ENCODE peak calls at places on chromosome 5, in eight cellular contexts. P is omental fat pad, O is fibroblast of pulmonary artery, H is GM12864, X is body of pancreas, B is astrocyte, U is dorsolateral prefrontal cortex, V is neural crest cell. L is an unnamed sample.

GRCh38 chr5:149053027-149053705 is 9.7 kb downstream of the SH3TC2 start:
- DNase-seq in H (no peak), U (no peak), V (no peak), B (peak), P (no peak), O (no peak), X (no peak), L (no peak)

GRCh38 chr5:133404724-133405123 is 207.6 kb downstream of the FSTL4 start:
- DNase-seq in X (no peak), U (no peak), O (no peak), V (no peak), P (no peak), B (peak), H (no peak), L (no peak)

GRCh38 chr5:155418960-155419579 is 405.5 kb downstream of the KIF4B start:
- DNase-seq in P (no peak), O (no peak), B (no peak), U (no peak), V (no peak), H (no peak), X (no peak), L (no peak)

GRCh38 chr5:56950626-56951130 is 1.2 kb downstream of the MIER3 start:
- DNase-seq in U (peak), P (peak), V (peak), B (peak), H (peak), X (peak), O (peak), L (no peak)

GRCh38 chr5:107814183-107814582 is 143.4 kb upstream of the EFNA5 start:
- DNase-seq in O (no peak), X (no peak), U (no peak), V (no peak), B (no peak), H (no peak), P (no peak), L (no peak)

GRCh38 chr5:176797456-176798093 is 12.8 kb upstream of the UNC5A start:
- DNase-seq in O (no peak), V (no peak), P (no peak), U (no peak), X (no peak), H (no peak), B (no peak), L (no peak)

GRCh38 chr5:133398646-133399081 is 213.7 kb downstream of the FSTL4 start:
- DNase-seq in B (no peak), H (no peak), V (no peak), P (no peak), U (no peak), O (no peak), X (no peak), L (no peak)

GRCh38 chr5:164153469-164154172 is 648.2 kb downstream of the MAT2B start:
- DNase-seq in O (peak), X (no peak), V (no peak), U (no peak), B (peak), P (no peak), H (no peak), L (no peak)

GRCh38 chr5:173056783-173057061 is 570 bp downstream of the CREBRF start:
- DNase-seq in X (no peak), B (no peak), O (no peak), U (no peak), V (no peak), P (peak), H (no peak), L (no peak)

GRCh38 chr5:143033535-143034260 is 263.5 kb downstream of the ARHGAP26 start:
- DNase-seq in V (no peak), O (peak), P (no peak), U (no peak), H (no peak), B (peak), X (no peak), L (no peak)

GRCh38 chr5:16809816-16810502 is 126.1 kb downstream of the MYO10 start:
- DNase-seq in O (peak), H (no peak), B (peak), U (no peak), X (no peak), P (no peak), V (no peak), L (no peak)

GRCh38 chr5:56481998-56482698 is 249.0 kb upstream of the ANKRD55 start:
- DNase-seq in P (no peak), U (no peak), V (no peak), B (no peak), X (no peak), H (no peak), O (no peak), L (no peak)

GRCh38 chr5:124088289-124089064 is 576.5 kb downstream of the CSNK1G3 start:
- DNase-seq in H (no peak), V (no peak), U (no peak), P (no peak), O (no peak), B (no peak), X (no peak), L (no peak)

GRCh38 chr5:78799254-78800017 is 150.9 kb upstream of the LHFPL2 start:
- DNase-seq in B (peak), P (no peak), V (no peak), X (no peak), O (peak), H (no peak), U (no peak), L (no peak)

GRCh38 chr5:89168766-89169165 is 285.8 kb upstream of the MEF2C start:
- DNase-seq in V (no peak), O (no peak), B (no peak), X (no peak), P (no peak), H (peak), U (no peak), L (no peak)

DNA sequence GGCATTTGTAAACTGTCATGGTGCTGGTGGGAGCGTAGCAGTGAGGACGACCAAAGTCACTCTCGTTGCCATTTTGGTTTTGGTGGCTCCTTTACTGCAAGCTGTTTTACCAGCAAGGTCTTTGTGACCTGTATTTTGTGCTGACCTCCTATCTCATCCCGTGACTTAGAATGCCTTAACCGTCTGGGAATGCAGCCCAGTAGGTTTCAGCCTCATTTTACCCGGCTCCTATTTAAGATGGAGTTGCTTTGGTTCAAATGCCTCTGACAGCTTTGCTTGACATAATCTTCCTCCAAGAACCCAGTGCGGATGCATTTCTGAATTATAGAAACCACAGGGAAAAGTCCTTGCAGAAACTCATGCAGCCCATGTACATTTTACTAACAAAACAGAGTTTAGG is 3.9 kb upstream of the RASGRF2 start:
- DNase-seq in B (no peak), H (no peak), O (no peak), U (no peak), V (no peak), X (no peak), P (no peak), L (no peak)
- TF ChIP-seq CTCF in B (no peak), H (no peak), O (no peak), U (no peak), V (no peak), X (no peak), P (no peak), L (no peak)

GRCh38 chr5:67844937-67845336 is 370.6 kb upstream of the PIK3R1 start:
- DNase-seq in V (no peak), O (no peak), U (no peak), X (no peak), H (no peak), B (no peak), P (no peak), L (no peak)

DNA sequence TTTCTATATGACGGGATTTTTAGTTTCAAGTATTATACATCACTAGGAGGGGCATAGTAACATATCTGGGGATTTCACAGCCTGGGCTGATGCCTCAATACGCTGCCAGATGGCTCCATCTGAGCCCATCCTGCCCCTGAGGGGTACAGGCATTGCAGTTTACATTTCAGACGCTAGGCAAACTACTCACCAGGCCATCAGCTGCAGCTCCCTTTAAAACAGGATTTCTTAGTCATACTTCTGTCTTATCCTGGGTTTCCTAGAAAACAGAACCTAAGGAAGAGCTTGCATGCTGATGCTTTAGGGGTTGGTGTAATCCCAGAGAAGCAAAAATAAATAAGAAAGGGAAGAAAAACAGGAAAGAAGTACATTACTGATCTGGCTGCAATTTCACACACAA is 372.8 kb upstream of the PIK3R1 start:
- DNase-seq in P (no peak), B (peak), H (no peak), U (no peak), X (no peak), O (peak), V (no peak), L (no peak)
- TF ChIP-seq CTCF in P (no peak), B (peak), H (peak), U (no peak), X (no peak), O (peak), V (peak), L (peak)

GRCh38 chr5:10333154-10334006 is 20.1 kb upstream of the MARCHF6 start:
- DNase-seq in O (peak), U (peak), X (peak), H (no peak), B (no peak), V (peak), P (no peak), L (peak)
- TF ChIP-seq CTCF in O (no peak), U (no peak), X (peak), H (no peak), B (no peak), V (peak), P (no peak), L (peak)

DNA sequence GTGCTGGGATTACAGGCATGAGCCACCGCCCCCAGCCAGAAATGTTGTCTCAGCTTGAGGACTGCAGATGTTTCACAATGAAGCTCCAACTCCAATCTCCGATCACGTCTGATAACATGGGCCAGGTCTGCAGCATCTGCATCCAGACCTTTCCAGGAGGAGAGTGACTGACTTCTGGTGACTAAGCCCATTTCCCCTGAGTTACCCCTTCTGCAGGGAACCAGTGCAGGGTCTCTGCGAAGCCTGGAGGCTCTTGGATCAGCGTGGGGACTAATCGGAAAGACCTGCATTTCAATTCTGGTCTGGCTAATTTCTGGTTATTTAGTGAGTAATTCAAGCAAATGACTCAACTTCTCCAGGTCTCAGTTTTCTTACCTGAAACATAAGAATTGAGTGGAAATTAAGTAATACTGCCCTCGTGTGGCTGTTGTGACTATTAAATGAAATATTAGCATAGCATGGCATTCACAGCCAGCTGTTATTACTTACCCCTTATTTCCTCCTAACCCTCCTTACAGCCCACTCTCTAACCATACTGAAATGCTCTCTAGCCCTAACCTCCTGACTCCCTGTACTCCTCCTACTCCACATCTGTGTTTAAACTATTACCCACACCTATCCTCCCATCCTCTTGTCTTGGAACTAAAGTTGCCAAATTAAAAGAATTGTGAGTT is 2.2 kb upstream of the GNPDA1 start:
- DNase-seq in X (peak), B (peak), O (peak), V (peak), P (no peak), H (no peak), U (no peak), L (no peak)
- TF ChIP-seq CTCF in X (peak), B (peak), O (peak), V (peak), P (no peak), H (peak), U (peak), L (peak)

GRCh38 chr5:58893551-58893950 is 310.7 kb downstream of the RAB3C start:
- DNase-seq in H (no peak), X (no peak), U (no peak), O (no peak), P (no peak), B (no peak), V (no peak), L (no peak)

GRCh38 chr5:58891072-58891970 is 308.4 kb downstream of the RAB3C start:
- DNase-seq in B (peak), X (peak), O (peak), P (peak), V (peak), H (no peak), U (peak), L (peak)

GRCh38 chr5:58890265-58890664 is 307.4 kb downstream of the RAB3C start:
- DNase-seq in U (no peak), P (no peak), B (no peak), X (no peak), V (no peak), H (no peak), O (no peak), L (no peak)

GRCh38 chr5:58887721-58888409 is 305.0 kb downstream of the RAB3C start:
- DNase-seq in U (no peak), H (no peak), P (no peak), B (no peak), X (no peak), V (no peak), O (peak), L (no peak)

GRCh38 chr5:58891971-58892343 is 309.1 kb downstream of the RAB3C start:
- DNase-seq in H (no peak), X (no peak), O (no peak), V (no peak), P (no peak), B (no peak), U (no peak), L (no peak)
- TF ChIP-seq CTCF in H (no peak), X (no peak), O (no peak), V (peak), P (no peak), B (no peak), U (no peak), L (peak)

GRCh38 chr5:179261301-179262125 is 83.7 kb downstream of the ADAMTS2 start:
- DNase-seq in U (no peak), H (no peak), O (peak), B (no peak), P (no peak), X (no peak), V (peak), L (no peak)
- TF ChIP-seq CTCF in U (peak), H (no peak), O (peak), B (no peak), P (no peak), X (peak), V (peak), L (peak)

GRCh38 chr5:139657363-139658321 is 9.5 kb downstream of the CXXC5 start:
- DNase-seq in V (no peak), P (no peak), O (no peak), U (no peak), H (no peak), X (no peak), B (peak), L (no peak)

GRCh38 chr5:139660105-139660915 is 12.2 kb downstream of the CXXC5 start:
- DNase-seq in P (no peak), B (no peak), V (no peak), X (peak), O (no peak), U (peak), H (no peak), L (no peak)

GRCh38 chr5:139659673-139660072 is 11.5 kb downstream of the CXXC5 start:
- DNase-seq in B (no peak), P (no peak), H (no peak), U (no peak), V (no peak), O (no peak), X (no peak), L (no peak)

GRCh38 chr5:139658928-139659667 is 10.9 kb downstream of the CXXC5 start:
- DNase-seq in U (no peak), H (no peak), V (no peak), P (no peak), O (peak), B (peak), X (peak), L (no peak)

DNA sequence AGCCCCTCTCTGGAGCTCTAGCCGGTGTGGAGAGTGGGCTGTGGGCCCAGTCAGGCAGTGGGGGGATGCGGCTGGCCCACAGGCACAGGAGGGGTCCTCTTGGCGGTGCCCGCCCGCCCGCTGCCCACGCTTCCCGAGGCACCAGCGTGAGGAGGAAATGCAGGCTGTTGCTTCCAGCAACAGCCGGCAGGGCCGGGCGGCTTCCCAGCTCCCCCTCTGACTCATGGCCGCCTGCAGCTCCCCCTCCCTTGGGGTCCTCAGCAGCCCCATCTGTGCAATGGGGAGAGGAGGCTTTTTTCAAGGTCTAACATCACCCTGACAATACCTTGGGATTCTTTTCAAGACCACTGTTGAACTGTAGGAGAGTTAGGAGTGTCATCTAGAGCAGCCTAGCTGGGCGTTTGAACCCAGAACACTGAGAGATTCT is 10.4 kb downstream of the CXXC5 start:
- DNase-seq in U (no peak), O (no peak), H (no peak), V (no peak), B (peak), P (no peak), X (peak), L (no peak)
- TF ChIP-seq CTCF in U (no peak), O (no peak), H (no peak), V (no peak), B (peak), P (no peak), X (peak), L (no peak)

GRCh38 chr5:81884871-81885270 is 87.0 kb upstream of the ATG10 start:
- DNase-seq in O (no peak), H (no peak), U (no peak), B (no peak), X (peak), P (no peak), V (no peak), L (no peak)
- TF ChIP-seq CTCF in O (no peak), H (no peak), U (peak), B (no peak), X (no peak), P (no peak), V (no peak), L (no peak)

GRCh38 chr5:140881889-140882590 is at the start of gene PCDHA13:
- DNase-seq in B (no peak), U (no peak), V (no peak), X (peak), O (peak), H (no peak), P (no peak), L (no peak)
- TF ChIP-seq CTCF in B (no peak), U (peak), V (no peak), X (peak), O (no peak), H (no peak), P (no peak), L (no peak)

GRCh38 chr5:74670377-74671038 is 14.5 kb upstream of the HEXB start:
- DNase-seq in U (no peak), V (no peak), B (no peak), H (no peak), X (no peak), O (no peak), P (no peak), L (no peak)
- TF ChIP-seq CTCF in U (no peak), V (no peak), B (no peak), H (no peak), X (no peak), O (no peak), P (no peak), L (no peak)